ENCODE peak calls at places on chromosome 19, in five cellular contexts. A is GM23248, P is NB4, D is HFFc6, L is NCI-H2227 treated with DMSO at 0.1 percent for 48 hours. U is an unnamed sample.

GRCh38 chr19:27794444-27795042 is 1418.4 kb downstream of the UQCRFS1 start:
- DNase-seq in P (peak), A (peak), D (peak), L (no peak), U (peak)

GRCh38 chr19:29421186-29421525 is 104.6 kb upstream of the VSTM2B start:
- DNase-seq in D (no peak), L (peak), P (no peak), A (peak), U (peak)

GRCh38 chr19:13120817-13121216 is 2.8 kb downstream of the NACC1 start:
- DNase-seq in A (peak), L (no peak), P (no peak), D (peak), U (no peak)

GRCh38 chr19:35818445-35818844 is 5.8 kb upstream of the PRODH2 start:
- DNase-seq in P (no peak), A (no peak), D (no peak), L (no peak), U (no peak)

GRCh38 chr19:51948979-51949378 is 21.7 kb downstream of the ZNF613 start:
- DNase-seq in L (no peak), D (no peak), A (peak), P (no peak), U (no peak)

GRCh38 chr19:33214621-33215020 is 11.0 kb downstream of the SLC7A10 start:
- DNase-seq in A (peak), L (no peak), P (peak), D (peak), U (peak)

GRCh38 chr19:19321143-19321577 is 531 bp downstream of the MAU2 start:
- DNase-seq in P (peak), L (no peak), D (no peak), A (peak), U (peak)

GRCh38 chr19:49222011-49222410 is 64.4 kb downstream of the TRPM4 start:
- DNase-seq in L (no peak), D (peak), P (no peak), A (peak), U (no peak)

GRCh38 chr19:45924891-45925447 is 10.4 kb upstream of the NANOS2 start:
- DNase-seq in D (no peak), P (no peak), L (no peak), A (no peak), U (no peak)

GRCh38 chr19:6402834-6403608 is 10.1 kb upstream of the GTF2F1 start:
- DNase-seq in P (no peak), A (peak), L (peak), D (peak), U (no peak)

GRCh38 chr19:8138201-8138600 is 11.2 kb downstream of the FBN3 start:
- DNase-seq in P (no peak), A (no peak), L (no peak), D (no peak), U (no peak)

GRCh38 chr19:53999694-54000093 is 8.3 kb downstream of the CACNG6 start:
- DNase-seq in L (no peak), P (no peak), A (no peak), D (no peak), U (no peak)

GRCh38 chr19:12544401-12544876 is 6.8 kb downstream of the ZNF564 start:
- DNase-seq in P (peak), L (no peak), A (peak), D (no peak), U (no peak)

GRCh38 chr19:40592170-40592569 is 9.0 kb upstream of the LTBP4 start:
- DNase-seq in L (peak), P (peak), A (peak), D (peak), U (peak)

GRCh38 chr19:52922841-52923781 is at the start of gene ZNF888:
- DNase-seq in A (peak), D (peak), L (peak), P (peak), U (peak)

GRCh38 chr19:54729416-54730188 is 5.4 kb downstream of the KIR3DL3 start:
- DNase-seq in A (no peak), D (no peak), P (no peak), L (no peak), U (no peak)

GRCh38 chr19:47356900-47357299 is 7.8 kb downstream of the DHX34 start:
- DNase-seq in A (no peak), D (no peak), L (no peak), P (no peak), U (no peak)

GRCh38 chr19:14023404-14024235 is 4.3 kb upstream of the RLN3 start:
- DNase-seq in L (peak), D (no peak), A (peak), P (peak), U (peak)

GRCh38 chr19:54653181-54653809 is 9.5 kb upstream of the LILRB4 start:
- DNase-seq in A (peak), P (peak), L (peak), D (peak), U (peak)

GRCh38 chr19:38975861-38976271 is 324 bp upstream of the FBXO17 start:
- DNase-seq in P (no peak), D (no peak), L (peak), A (peak), U (peak)

GRCh38 chr19:45123440-45123850 is 30.5 kb downstream of the PPP1R37 start:
- DNase-seq in L (no peak), P (no peak), A (no peak), D (no peak), U (no peak)

GRCh38 chr19:18388328-18389094 is 2.6 kb downstream of the GDF15 start:
- DNase-seq in P (peak), A (peak), L (peak), D (peak), U (peak)

GRCh38 chr19:51615991-51616390 is 14.2 kb downstream of the SIGLEC5 start:
- DNase-seq in L (no peak), A (no peak), P (no peak), D (no peak), U (no peak)

GRCh38 chr19:1251233-1251502 is 2.8 kb downstream of the MIDN start:
- DNase-seq in D (peak), A (peak), P (peak), L (peak), U (peak)

GRCh38 chr19:800360-801029 is 3.2 kb downstream of the PTBP1 start:
- DNase-seq in P (peak), A (peak), L (no peak), D (no peak), U (no peak)

GRCh38 chr19:46753420-46754155 is 7.3 kb upstream of the STRN4 start:
- DNase-seq in P (peak), L (no peak), D (no peak), A (peak), U (no peak)

GRCh38 chr19:38815059-38816001 is 2.6 kb upstream of the LGALS4 start:
- DNase-seq in P (no peak), L (no peak), D (no peak), A (no peak), U (no peak)

GRCh38 chr19:11375143-11375948 is 880 bp downstream of the SWSAP1 start:
- DNase-seq in P (peak), L (no peak), A (no peak), D (no peak), U (peak)